ENCODE peak calls at places on chromosomes 11 and 22, in six cellular contexts. One of them, this sample, is unnamed.

GRCh38 chr11:21520244-21520643 is 672.6 kb upstream of the ANO5 start:
- DNase-seq in OCI-LY7: no peak
- DNase-seq in fibroblast of lung: no peak
- DNase-seq in mesenchymal stem cell: no peak
- DNase-seq in H9: no peak
- DNase-seq in mesendoderm: no peak
- DNase-seq in this sample: no peak

GRCh38 chr11:3134651-3135490 is 30.2 kb downstream of the OSBPL5 start:
- DNase-seq in mesenchymal stem cell: no peak
- DNase-seq in OCI-LY7: no peak
- DNase-seq in H9: no peak
- DNase-seq in mesendoderm: no peak
- DNase-seq in fibroblast of lung: no peak
- DNase-seq in this sample: no peak

GRCh38 chr22:42595434-42595833 is 19.2 kb downstream of the POLDIP3 start:
- DNase-seq in fibroblast of lung: no peak
- DNase-seq in OCI-LY7: no peak
- DNase-seq in mesenchymal stem cell: peak; percentile 85
- DNase-seq in H9: no peak
- DNase-seq in mesendoderm: no peak
- DNase-seq in this sample: no peak

GRCh38 chr11:66600219-66600923 is 7.4 kb downstream of the CCS start:
- DNase-seq in fibroblast of lung: no peak
- DNase-seq in OCI-LY7: no peak
- DNase-seq in H9: no peak
- DNase-seq in mesendoderm: no peak
- DNase-seq in mesenchymal stem cell: no peak
- DNase-seq in this sample: no peak

GRCh38 chr22:38346506-38346905 is 29.3 kb upstream of the CSNK1E start:
- DNase-seq in H9: no peak
- DNase-seq in OCI-LY7: no peak
- DNase-seq in fibroblast of lung: no peak
- DNase-seq in mesenchymal stem cell: no peak
- DNase-seq in mesendoderm: no peak
- DNase-seq in this sample: no peak

GRCh38 chr11:63829823-63830489 is 9.0 kb upstream of the MARK2 start:
- DNase-seq in mesendoderm: peak; percentile 78
- DNase-seq in OCI-LY7: peak; percentile 43
- DNase-seq in H9: peak; percentile 69
- DNase-seq in mesenchymal stem cell: peak; percentile 58
- DNase-seq in fibroblast of lung: peak; percentile 49
- DNase-seq in this sample: peak; percentile 71

GRCh38 chr11:2175659-2176058 is 4.0 kb upstream of the TH start:
- DNase-seq in OCI-LY7: no peak
- DNase-seq in mesenchymal stem cell: no peak
- DNase-seq in H9: no peak
- DNase-seq in fibroblast of lung: peak; percentile 71
- DNase-seq in mesendoderm: no peak
- DNase-seq in this sample: no peak

GRCh38 chr11:79076526-79077115 is 364.2 kb downstream of the TENM4 start:
- DNase-seq in mesendoderm: peak; percentile 50
- DNase-seq in mesenchymal stem cell: peak; percentile 46
- DNase-seq in OCI-LY7: peak; percentile 24
- DNase-seq in fibroblast of lung: no peak
- DNase-seq in H9: no peak
- DNase-seq in this sample: peak; percentile 75

GRCh38 chr11:34970480-34970879 is 54.1 kb downstream of the PDHX start:
- DNase-seq in OCI-LY7: no peak
- DNase-seq in mesenchymal stem cell: no peak
- DNase-seq in H9: no peak
- DNase-seq in fibroblast of lung: no peak
- DNase-seq in mesendoderm: no peak
- DNase-seq in this sample: no peak

GRCh38 chr11:64265176-64266160 is 14.1 kb downstream of the PLCB3 start:
- DNase-seq in H9: no peak
- DNase-seq in mesendoderm: no peak
- DNase-seq in mesenchymal stem cell: no peak
- DNase-seq in OCI-LY7: no peak
- DNase-seq in fibroblast of lung: no peak
- DNase-seq in this sample: no peak

DNA sequence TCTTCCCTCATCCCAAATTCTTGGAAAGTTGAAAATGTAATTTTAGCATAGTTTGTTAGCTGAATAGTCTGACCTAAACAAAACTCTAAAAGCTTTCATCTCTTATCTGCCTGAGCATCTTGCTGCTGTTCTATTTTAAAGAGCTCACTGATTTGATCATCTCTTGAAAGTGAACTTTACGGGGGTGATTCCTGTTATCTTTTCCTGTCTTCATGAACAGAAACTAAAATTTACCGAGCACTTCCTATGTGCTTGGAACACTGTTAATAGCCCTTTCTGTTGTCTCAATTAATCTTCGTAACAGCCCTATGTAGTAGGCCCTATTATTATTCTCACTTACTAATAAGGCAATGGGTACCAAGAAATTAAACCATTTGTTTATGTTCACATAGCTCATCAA is 12.3 kb downstream of the AMOTL1 start:
- DNase-seq in H9: no peak
- DNase-seq in fibroblast of lung: no peak
- DNase-seq in mesenchymal stem cell: no peak
- DNase-seq in OCI-LY7: no peak
- DNase-seq in mesendoderm: no peak
- DNase-seq in this sample: no peak
- H3K4me2 ChIP-seq in H9: no peak overlapping the region
- H3K4me2 ChIP-seq in fibroblast of lung: peak overlapping the region; percentile 91
- H3K4me2 ChIP-seq in mesenchymal stem cell: no peak overlapping the region
- H3K4me2 ChIP-seq in OCI-LY7: no peak overlapping the region
- H3K4me2 ChIP-seq in mesendoderm: no peak overlapping the region
- H3K4me2 ChIP-seq in this sample: peak overlapping the region; percentile 50

DNA sequence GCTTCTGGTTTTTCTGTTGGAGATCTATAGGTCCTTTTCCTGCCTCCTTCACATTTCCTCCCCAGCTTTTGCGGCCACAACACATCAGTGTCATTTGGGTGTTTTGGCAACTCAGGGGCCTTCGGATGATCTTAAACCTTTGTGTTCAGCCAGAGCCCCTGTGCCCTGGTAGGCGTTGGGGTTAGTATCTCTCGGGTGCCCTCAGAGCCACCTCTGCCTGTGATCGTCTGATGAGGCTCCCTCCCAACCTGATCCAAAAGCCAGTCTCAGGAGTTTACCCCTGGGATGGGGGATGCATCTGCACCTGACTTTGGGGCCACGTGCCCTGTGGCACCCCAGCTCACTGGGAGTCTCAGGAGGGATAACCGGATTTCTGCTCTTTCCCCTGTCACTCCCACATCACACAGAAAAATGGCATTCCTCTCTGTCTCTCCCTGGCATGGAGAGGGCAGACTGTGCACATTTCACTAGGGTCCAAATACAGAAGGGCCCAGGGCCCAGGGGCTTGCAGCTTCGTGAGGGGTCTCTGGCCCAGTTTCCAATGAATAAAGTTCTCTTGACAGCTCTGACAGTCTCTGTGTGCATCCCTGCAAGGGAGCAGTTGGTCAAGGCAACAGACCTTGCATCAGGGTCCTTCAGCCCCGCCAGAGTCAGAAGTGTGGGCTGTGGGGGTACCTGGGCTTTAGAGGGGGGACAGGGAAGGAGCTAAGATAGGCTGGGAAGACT is 2.6 kb downstream of the RNF26 start:
- DNase-seq in mesenchymal stem cell: no peak
- DNase-seq in mesendoderm: no peak
- DNase-seq in OCI-LY7: no peak
- DNase-seq in H9: no peak
- DNase-seq in fibroblast of lung: no peak
- DNase-seq in this sample: no peak
- H3K4me2 ChIP-seq in mesenchymal stem cell: no peak overlapping the region
- H3K4me2 ChIP-seq in mesendoderm: peak overlapping the region; percentile 17
- H3K4me2 ChIP-seq in OCI-LY7: peak overlapping the region; percentile 50
- H3K4me2 ChIP-seq in H9: peak overlapping the region; percentile 56
- H3K4me2 ChIP-seq in fibroblast of lung: peak overlapping the region; percentile 70
- H3K4me2 ChIP-seq in this sample: peak overlapping the region; percentile 79

GRCh38 chr11:108929241-108929640 is 264.4 kb downstream of the DDX10 start:
- DNase-seq in mesenchymal stem cell: peak; percentile 96
- DNase-seq in H9: no peak
- DNase-seq in fibroblast of lung: peak; percentile 94
- DNase-seq in mesendoderm: no peak
- DNase-seq in OCI-LY7: no peak
- DNase-seq in this sample: no peak

GRCh38 chr11:108937756-108938155 is 272.9 kb downstream of the DDX10 start:
- DNase-seq in mesenchymal stem cell: no peak
- DNase-seq in H9: no peak
- DNase-seq in mesendoderm: no peak
- DNase-seq in fibroblast of lung: no peak
- DNase-seq in OCI-LY7: no peak
- DNase-seq in this sample: no peak

GRCh38 chr11:108934696-108935095 is 269.8 kb downstream of the DDX10 start:
- DNase-seq in mesenchymal stem cell: no peak
- DNase-seq in OCI-LY7: no peak
- DNase-seq in fibroblast of lung: no peak
- DNase-seq in mesendoderm: no peak
- DNase-seq in H9: no peak
- DNase-seq in this sample: no peak

GRCh38 chr11:108931168-108931567 is 266.3 kb downstream of the DDX10 start:
- DNase-seq in mesendoderm: no peak
- DNase-seq in H9: no peak
- DNase-seq in fibroblast of lung: peak; percentile 53
- DNase-seq in OCI-LY7: no peak
- DNase-seq in mesenchymal stem cell: no peak
- DNase-seq in this sample: no peak

GRCh38 chr11:108933630-108934029 is 268.8 kb downstream of the DDX10 start:
- DNase-seq in H9: no peak
- DNase-seq in OCI-LY7: no peak
- DNase-seq in fibroblast of lung: no peak
- DNase-seq in mesendoderm: no peak
- DNase-seq in mesenchymal stem cell: peak; percentile 50
- DNase-seq in this sample: no peak
- H3K4me2 ChIP-seq in H9: no peak overlapping the region
- H3K4me2 ChIP-seq in OCI-LY7: no peak overlapping the region
- H3K4me2 ChIP-seq in fibroblast of lung: no peak overlapping the region
- H3K4me2 ChIP-seq in mesendoderm: no peak overlapping the region
- H3K4me2 ChIP-seq in mesenchymal stem cell: no peak overlapping the region
- H3K4me2 ChIP-seq in this sample: peak overlapping the region; percentile 65

GRCh38 chr11:128419012-128419767 is 168.2 kb downstream of the ETS1 start:
- DNase-seq in H9: no peak
- DNase-seq in mesenchymal stem cell: no peak
- DNase-seq in OCI-LY7: no peak
- DNase-seq in mesendoderm: peak; percentile 16
- DNase-seq in fibroblast of lung: no peak
- DNase-seq in this sample: no peak

GRCh38 chr11:128421577-128421976 is 165.8 kb downstream of the ETS1 start:
- DNase-seq in mesenchymal stem cell: peak; percentile 78
- DNase-seq in OCI-LY7: no peak
- DNase-seq in H9: no peak
- DNase-seq in mesendoderm: peak; percentile 16
- DNase-seq in fibroblast of lung: peak; percentile 46
- DNase-seq in this sample: no peak

GRCh38 chr11:128422576-128423370 is 164.6 kb downstream of the ETS1 start:
- DNase-seq in OCI-LY7: no peak
- DNase-seq in fibroblast of lung: no peak
- DNase-seq in H9: no peak
- DNase-seq in mesendoderm: peak; percentile 37
- DNase-seq in mesenchymal stem cell: no peak
- DNase-seq in this sample: no peak

GRCh38 chr11:128420943-128421342 is 166.4 kb downstream of the ETS1 start:
- DNase-seq in OCI-LY7: no peak
- DNase-seq in mesendoderm: no peak
- DNase-seq in fibroblast of lung: peak; percentile 90
- DNase-seq in H9: no peak
- DNase-seq in mesenchymal stem cell: peak; percentile 95
- DNase-seq in this sample: no peak

DNA sequence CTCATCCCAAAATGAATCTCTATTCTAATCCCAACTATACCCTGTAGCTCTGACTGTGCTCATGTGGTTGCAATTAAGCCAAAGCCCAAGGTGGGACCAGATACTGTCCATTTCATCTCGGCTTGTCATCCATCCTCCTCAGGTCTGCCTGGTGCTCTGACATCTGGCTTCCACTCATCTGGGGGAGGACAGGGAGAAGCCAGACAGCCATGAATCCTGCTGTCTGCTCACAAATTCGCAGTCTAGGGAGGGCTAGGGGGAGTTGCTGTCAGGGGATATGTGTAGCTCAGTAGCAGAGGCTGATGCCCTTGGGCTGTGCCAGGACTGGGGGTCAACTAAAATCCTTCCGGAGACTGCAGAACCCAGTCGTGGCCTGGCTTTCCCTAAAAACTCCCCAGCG is 167.1 kb downstream of the ETS1 start:
- DNase-seq in OCI-LY7: no peak
- DNase-seq in mesendoderm: no peak
- DNase-seq in H9: no peak
- DNase-seq in mesenchymal stem cell: no peak
- DNase-seq in fibroblast of lung: no peak
- DNase-seq in this sample: no peak
- H3K4me2 ChIP-seq in OCI-LY7: no peak overlapping the region
- H3K4me2 ChIP-seq in mesendoderm: no peak overlapping the region
- H3K4me2 ChIP-seq in H9: no peak overlapping the region
- H3K4me2 ChIP-seq in mesenchymal stem cell: no peak overlapping the region
- H3K4me2 ChIP-seq in fibroblast of lung: no peak overlapping the region
- H3K4me2 ChIP-seq in this sample: no peak overlapping the region

This sample was measured in GM23338.